ENCODE peak calls at places on chromosomes 11 and 22, in five cellular contexts. A is memory B cell, F is progenitor cell of endocrine pancreas, K is amniotic stem cell, N is neural crest cell. T is an unnamed sample.

GRCh38 chr22:29108137-29108536 is 35.3 kb downstream of the KREMEN1 start:
- DNase-seq in A (no peak), F (no peak), K (peak; percentile 20), N (no peak), T (no peak)

GRCh38 chr11:118790357-118791014 is 478 bp downstream of the DDX6 start:
- DNase-seq in A (peak; percentile 78), F (peak; percentile 51), K (peak; percentile 29), N (peak; percentile 51), T (peak; percentile 24)

GRCh38 chr11:114877976-114878375 is 199.6 kb downstream of the NXPE2 start:
- DNase-seq in A (no peak), F (no peak), K (no peak), N (no peak), T (no peak)

GRCh38 chr11:128052912-128053641 is 534.3 kb downstream of the ETS1 start:
- DNase-seq in A (no peak), F (no peak), K (peak; percentile 19), N (no peak), T (no peak)

GRCh38 chr11:72203163-72203562 is 11.2 kb downstream of the FOLR1 start:
- DNase-seq in A (no peak), F (no peak), K (no peak), N (no peak), T (no peak)

GRCh38 chr11:115965754-115966504 is 461.7 kb upstream of the CADM1 start:
- DNase-seq in A (no peak), F (no peak), K (no peak), N (no peak), T (no peak)

GRCh38 chr22:50657925-50658324 is 14.7 kb upstream of the SHANK3 start:
- DNase-seq in A (no peak), F (no peak), K (no peak), N (no peak), T (no peak)

GRCh38 chr11:36257351-36257750 is 31.9 kb downstream of the COMMD9 start:
- DNase-seq in A (no peak), F (no peak), K (no peak), N (no peak), T (no peak)

GRCh38 chr11:110478410-110478809 is 48.7 kb downstream of the FDX1 start:
- DNase-seq in A (no peak), F (peak; percentile 12), K (no peak), N (peak; percentile 23), T (no peak)

GRCh38 chr11:13883042-13883441 is 79.5 kb upstream of the SPON1 start:
- DNase-seq in A (no peak), F (no peak), K (no peak), N (no peak), T (no peak)

GRCh38 chr11:119267645-119268044 is 49.3 kb downstream of the MCAM start:
- DNase-seq in A (no peak), F (no peak), K (no peak), N (no peak), T (no peak)

GRCh38 chr22:17773606-17774205 is 563 bp downstream of the BID start:
- DNase-seq in A (peak; percentile 58), F (peak; percentile 65), K (no peak), N (peak; percentile 54), T (peak; percentile 49)

GRCh38 chr22:49687786-49688515 is 139.7 kb downstream of the BRD1 start:
- DNase-seq in A (no peak), F (no peak), K (no peak), N (no peak), T (no peak)

GRCh38 chr11:95337175-95337957 is 106.4 kb upstream of the SESN3 start:
- DNase-seq in A (peak; percentile 45), F (no peak), K (no peak), N (peak; percentile 4), T (no peak)

GRCh38 chr22:20056696-20057386 is 23.2 kb upstream of the DGCR8 start:
- DNase-seq in A (no peak), F (no peak), K (no peak), N (no peak), T (no peak)

GRCh38 chr11:129846508-129847335 is 31.1 kb downstream of the TMEM45B start:
- DNase-seq in A (no peak), F (no peak), K (peak; percentile 81), N (no peak), T (peak; percentile 42)

GRCh38 chr11:28448186-28448585 is 340.0 kb downstream of the METTL15 start:
- DNase-seq in A (no peak), F (no peak), K (no peak), N (no peak), T (no peak)

GRCh38 chr11:79011357-79011756 is 429.5 kb downstream of the TENM4 start:
- DNase-seq in A (no peak), F (no peak), K (no peak), N (no peak), T (no peak)

GRCh38 chr11:69587454-69588081 is 53.4 kb upstream of the CCND1 start:
- DNase-seq in A (no peak), F (no peak), K (no peak), N (no peak), T (no peak)

GRCh38 chr22:44752285-44753188 is at the start of gene ARHGAP8:
- DNase-seq in A (no peak), F (peak; percentile 64), K (no peak), N (no peak), T (no peak)

T was measured in T-helper 22 cell.